ENCODE peak calls at places on chromosomes 1 and 21, in eight cellular contexts. L, F, W, K, P, M, Y and D are unnamed samples.

GRCh38 chr1:34460193-34460592 is 283.5 kb downstream of the C1orf94 start:
- DNase-seq in L (peak; percentile 50), F (no peak), W (peak; percentile 48), K (no peak), P (no peak), M (peak; percentile 15), Y (peak; percentile 47), D (peak; percentile 66)

GRCh38 chr1:204357551-204357950 is 2.2 kb downstream of the PLEKHA6 start:
- DNase-seq in L (no peak), F (peak; percentile 72), W (peak; percentile 45), K (no peak), P (no peak), M (no peak), Y (no peak), D (peak; percentile 24)

GRCh38 chr1:177210071-177210470 is 39.3 kb downstream of the BRINP2 start:
- DNase-seq in L (no peak), F (no peak), W (no peak), K (no peak), P (no peak), M (no peak), Y (no peak), D (no peak)

GRCh38 chr21:38306833-38307232 is 50.0 kb downstream of the KCNJ15 start:
- DNase-seq in L (no peak), F (no peak), W (no peak), K (no peak), P (no peak), M (no peak), Y (no peak), D (no peak)

GRCh38 chr1:5765997-5766913 is 226.0 kb downstream of the NPHP4 start:
- DNase-seq in L (no peak), F (no peak), W (no peak), K (no peak), P (no peak), M (no peak), Y (no peak), D (no peak)

GRCh38 chr1:236066828-236067386 is 2.0 kb upstream of the NID1 start:
- DNase-seq in L (no peak), F (peak; percentile 87), W (no peak), K (no peak), P (peak; percentile 94), M (no peak), Y (peak; percentile 56), D (peak; percentile 15)

GRCh38 chr1:25651036-25651640 is 34.5 kb downstream of the MAN1C1 start:
- DNase-seq in L (no peak), F (no peak), W (no peak), K (no peak), P (no peak), M (no peak), Y (no peak), D (no peak)

GRCh38 chr1:20185834-20186782 is at the start of the genes PLA2G2C and UBXN10:
- DNase-seq in L (no peak), F (peak; percentile 75), W (peak; percentile 94), K (peak; percentile 76), P (peak; percentile 95), M (no peak), Y (peak; percentile 84), D (peak; percentile 85)

GRCh38 chr1:116666747-116667576 is 571 bp downstream of the IGSF3 start:
- DNase-seq in L (peak; percentile 20), F (no peak), W (peak; percentile 22), K (no peak), P (no peak), M (no peak), Y (no peak), D (peak; percentile 23)

GRCh38 chr1:21818661-21819060 is 6.6 kb downstream of the LDLRAD2 start:
- DNase-seq in L (peak; percentile 51), F (peak; percentile 51), W (peak; percentile 99), K (no peak), P (no peak), M (peak; percentile 66), Y (peak; percentile 67), D (peak; percentile 66)

GRCh38 chr1:225899044-225899925 is 10.3 kb upstream of the LEFTY1 start:
- DNase-seq in L (no peak), F (no peak), W (peak; percentile 78), K (no peak), P (no peak), M (no peak), Y (no peak), D (no peak)

DNA sequence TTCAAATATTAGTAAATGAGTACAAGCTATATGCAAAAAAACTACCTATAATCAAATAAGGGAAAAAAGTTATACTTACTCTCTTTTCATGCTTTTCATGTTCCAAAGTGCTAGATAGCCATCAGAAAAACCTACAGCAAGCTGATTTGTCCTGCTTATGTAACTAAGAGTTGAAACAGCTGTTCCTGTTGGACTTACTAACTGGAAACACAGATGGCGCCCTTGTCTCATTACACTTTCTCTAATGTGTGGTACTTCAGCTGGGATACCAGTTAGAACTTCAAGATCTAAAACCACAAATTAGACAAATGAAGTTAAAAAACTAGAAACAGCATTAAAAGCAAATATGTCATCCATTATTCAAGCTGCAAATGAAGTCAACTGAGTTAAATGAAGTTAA is 24.3 kb downstream of the AHCTF1 start:
- DNase-seq in L (no peak), F (no peak), W (no peak), K (no peak), P (no peak), M (no peak), Y (peak; percentile 20), D (peak; percentile 68)
- TF ChIP-seq POLR2A in L (no peak), F (no peak), W (no peak), K (no peak), P (no peak), M (no peak), Y (no peak), D (no peak)

DNA sequence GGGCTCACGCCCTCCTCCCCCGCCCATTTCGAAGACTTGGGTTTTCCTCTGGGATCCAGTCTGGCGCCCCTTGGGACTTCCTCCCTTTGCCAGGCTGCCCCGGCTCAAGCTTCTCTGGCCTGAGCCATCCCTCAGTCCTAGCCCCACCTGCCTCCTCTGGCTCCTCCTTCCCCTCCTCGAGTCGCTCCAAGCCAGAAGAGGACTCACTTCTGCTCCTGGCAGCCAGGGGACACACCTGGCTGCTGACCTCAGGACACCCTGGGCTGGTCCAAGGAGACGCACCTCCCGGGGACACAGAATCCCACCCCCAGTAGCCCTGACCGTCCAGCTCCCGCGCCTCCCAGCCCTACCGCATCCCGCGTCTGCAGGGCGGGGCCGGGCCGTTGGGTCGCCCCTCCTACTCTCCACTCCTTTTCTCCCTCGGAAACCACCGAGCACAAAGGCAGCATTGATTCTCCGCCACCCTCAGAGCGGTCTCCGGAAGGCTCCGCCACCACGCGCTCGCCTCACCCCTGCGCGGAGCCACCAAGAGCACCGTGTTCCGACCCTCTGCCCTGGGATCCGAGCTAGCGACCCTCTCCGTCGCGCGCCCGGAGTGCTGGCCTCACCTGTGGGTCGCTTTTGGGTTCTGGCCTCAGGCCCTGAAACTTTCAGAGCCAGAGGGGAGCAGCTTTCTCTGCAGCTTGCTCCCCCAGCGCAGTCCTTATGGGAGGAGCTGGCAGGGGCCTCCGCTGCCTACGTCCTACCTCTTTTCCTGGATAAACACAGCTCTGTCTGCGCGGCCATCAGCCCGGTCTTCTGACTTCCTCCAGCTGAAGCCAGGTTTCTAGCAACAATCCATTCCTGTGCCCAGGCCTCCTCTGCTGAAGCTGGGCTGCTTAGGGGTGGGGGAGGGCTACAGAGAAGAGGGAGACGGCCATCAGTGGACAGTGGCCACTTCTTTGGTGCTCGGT is at the start of gene C2CD4D:
- DNase-seq in L (no peak), F (no peak), W (no peak), K (no peak), P (no peak), M (no peak), Y (peak; percentile 87), D (no peak)
- TF ChIP-seq POLR2A in L (peak; percentile 85), F (no peak), W (no peak), K (no peak), P (peak; percentile 43), M (no peak), Y (peak; percentile 94), D (no peak)

DNA sequence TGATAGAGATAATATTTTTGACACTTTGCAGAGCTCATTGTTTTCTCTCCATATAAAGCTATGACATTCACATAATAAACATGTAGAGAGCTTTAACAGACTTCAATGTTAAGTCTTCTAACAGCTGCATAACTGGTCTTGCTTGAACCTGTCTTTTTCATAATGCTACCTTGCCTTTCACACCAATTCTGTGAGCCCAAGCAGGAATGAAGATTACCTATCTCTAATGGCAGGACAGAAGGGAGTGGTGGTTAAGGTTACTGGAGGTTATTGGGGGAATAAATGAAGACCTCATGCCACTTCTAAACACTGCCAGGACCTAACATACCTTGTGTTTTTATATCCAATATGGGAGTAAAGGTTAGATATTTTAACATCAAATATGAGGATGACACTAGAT is 2.3 kb upstream of the CD55 start:
- DNase-seq in L (no peak), F (no peak), W (no peak), K (no peak), P (no peak), M (no peak), Y (no peak), D (peak; percentile 64)
- TF ChIP-seq POLR2A in L (no peak), F (no peak), W (no peak), K (no peak), P (no peak), M (no peak), Y (no peak), D (no peak)

DNA sequence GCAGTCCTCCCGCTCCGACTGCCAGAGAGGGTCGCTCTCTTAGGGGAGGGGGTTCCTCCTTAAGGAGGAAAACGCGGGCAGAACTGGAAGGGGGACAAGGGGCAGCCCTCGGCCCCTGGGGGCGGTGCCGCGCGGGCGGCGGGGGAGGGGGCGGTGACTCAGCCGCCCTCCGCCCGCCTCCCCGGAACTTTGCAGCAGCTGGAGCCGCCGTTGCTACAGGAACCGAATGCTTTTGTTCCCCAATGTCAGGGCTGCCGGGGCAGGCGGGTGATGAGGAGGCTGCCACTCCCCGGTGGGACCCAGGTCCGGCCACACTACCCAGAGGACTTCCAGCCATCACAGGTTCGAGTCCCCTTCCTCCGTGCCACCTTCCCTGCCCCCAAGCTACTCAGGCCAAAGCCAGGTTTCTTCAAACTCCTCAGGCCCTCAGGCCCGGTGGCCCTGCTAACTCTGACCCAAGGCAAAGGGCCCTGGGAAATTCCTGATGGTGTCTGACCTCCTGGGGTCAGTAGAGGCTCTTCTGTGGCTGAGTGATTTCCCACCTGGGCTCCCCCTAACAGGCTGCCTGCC is 3.2 kb downstream of the ADGRB2 start:
- DNase-seq in L (peak; percentile 97), F (peak; percentile 70), W (peak; percentile 73), K (peak; percentile 78), P (peak; percentile 89), M (peak; percentile 65), Y (peak; percentile 67), D (no peak)
- TF ChIP-seq POLR2A in L (no peak), F (no peak), W (no peak), K (peak; percentile 13), P (no peak), M (no peak), Y (no peak), D (no peak)

GRCh38 chr1:100445565-100445964 is 92.4 kb upstream of the GPR88 start:
- DNase-seq in L (no peak), F (no peak), W (no peak), K (no peak), P (no peak), M (no peak), Y (no peak), D (no peak)
- TF ChIP-seq POLR2A in L (no peak), F (no peak), W (no peak), K (no peak), P (no peak), M (no peak), Y (no peak), D (no peak)

GRCh38 chr1:7284839-7285435 is 486.2 kb upstream of the VAMP3 start:
- DNase-seq in L (no peak), F (no peak), W (no peak), K (no peak), P (no peak), M (no peak), Y (no peak), D (no peak)
- TF ChIP-seq POLR2A in L (no peak), F (no peak), W (no peak), K (no peak), P (no peak), M (no peak), Y (no peak), D (no peak)